ENCODE peak calls at places on chromosomes 12 and 14, in six cellular contexts. Y is cardiac muscle cell, V is EL, K is HS-5, B is neural crest cell, X is NCI-H748 treated with DMSO at 0.1 percent for 48 hours. F is an unnamed sample.

GRCh38 chr14:69636051-69636639 is 24.7 kb downstream of the SUSD6 start:
- DNase-seq in B (no peak), X (no peak), Y (no peak), V (no peak), K (no peak), F (no peak)

GRCh38 chr14:96802963-96803362 is 5.8 kb downstream of the VRK1 start:
- DNase-seq in V (no peak), X (no peak), B (no peak), Y (no peak), K (no peak), F (no peak)

GRCh38 chr14:29637406-29637805 is 290.2 kb downstream of the PRKD1 start:
- DNase-seq in Y (no peak), X (no peak), B (no peak), K (no peak), V (peak), F (no peak)

GRCh38 chr12:56261503-56262230 is 3.5 kb upstream of the ANKRD52 start:
- DNase-seq in X (no peak), V (peak), Y (no peak), K (peak), B (no peak), F (peak)

GRCh38 chr12:77166711-77167110 is 101.3 kb upstream of the E2F7 start:
- DNase-seq in Y (no peak), V (peak), K (no peak), B (no peak), X (no peak), F (no peak)

GRCh38 chr12:10362828-10363664 is 26.8 kb downstream of the KLRK1 start:
- DNase-seq in B (no peak), X (no peak), Y (no peak), K (no peak), V (no peak), F (no peak)

GRCh38 chr12:52206309-52207040 is 14.7 kb upstream of the KRT80 start:
- DNase-seq in K (no peak), V (no peak), X (no peak), B (no peak), Y (no peak), F (no peak)

GRCh38 chr12:69720748-69721147 is 17.9 kb upstream of the RAB3IP start:
- DNase-seq in X (no peak), B (no peak), V (no peak), Y (no peak), K (no peak), F (no peak)

GRCh38 chr12:75908961-75909699 is 122.4 kb downstream of the PHLDA1 start:
- DNase-seq in X (peak), B (no peak), K (no peak), Y (no peak), V (peak), F (no peak)

GRCh38 chr12:42810006-42810405 is 220.5 kb upstream of the PRICKLE1 start:
- DNase-seq in Y (no peak), X (no peak), V (peak), K (no peak), B (no peak), F (no peak)

GRCh38 chr12:121214855-121215745 is 5.2 kb downstream of the P2RX4 start:
- DNase-seq in B (no peak), Y (no peak), V (peak), K (peak), X (no peak), F (peak)

GRCh38 chr14:97564334-97564733 is 767.2 kb downstream of the VRK1 start:
- DNase-seq in Y (no peak), X (no peak), V (no peak), K (no peak), B (no peak), F (no peak)

GRCh38 chr14:94461526-94462218 is 9.1 kb upstream of the SERPINA11 start:
- DNase-seq in K (no peak), B (no peak), X (no peak), Y (no peak), V (no peak), F (no peak)

GRCh38 chr14:90533591-90534021 is 136.8 kb downstream of the CALM1 start:
- DNase-seq in V (peak), X (no peak), K (no peak), Y (no peak), B (no peak), F (no peak)

GRCh38 chr12:1911598-1912575 is 6.6 kb downstream of the CACNA2D4 start:
- DNase-seq in K (no peak), B (no peak), Y (no peak), X (no peak), V (no peak), F (no peak)

GRCh38 chr14:64755661-64756265 is 51.5 kb downstream of the PLEKHG3 start:
- DNase-seq in K (no peak), X (no peak), Y (no peak), V (peak), B (no peak), F (no peak)

GRCh38 chr12:30461011-30461670 is 234.5 kb downstream of the IPO8 start:
- DNase-seq in Y (no peak), K (no peak), V (no peak), X (no peak), B (no peak), F (no peak)

GRCh38 chr12:113333111-113333750 is 1.7 kb downstream of the SLC8B1 start:
- DNase-seq in Y (no peak), K (no peak), B (no peak), V (no peak), X (no peak), F (no peak)

GRCh38 chr14:60311417-60311816 is 62.4 kb downstream of the PPM1A start:
- DNase-seq in X (no peak), V (peak), K (peak), B (no peak), Y (no peak), F (no peak)

GRCh38 chr14:56216631-56217379 is 98.6 kb downstream of the PELI2 start:
- DNase-seq in B (no peak), X (peak), K (no peak), Y (peak), V (peak), F (no peak)

GRCh38 chr12:13203028-13203922 is 6.7 kb downstream of the EMP1 start:
- DNase-seq in Y (peak), X (no peak), V (no peak), K (no peak), B (no peak), F (no peak)

F was measured in H54.